ENCODE peak calls at places on chromosomes 2 and 18, in ten cellular contexts. One of them, this sample, is unnamed.

GRCh38 chr2:44544991-44545390 is 183.2 kb downstream of the CAMKMT start:
- DNase-seq in activated CD8-positive, alpha-beta T cell treated with anti-CD3 and anti-CD28 coated beads, Interleukin-2, amount 10 ng/mL, durations not matched to agents 7 days and 5 days: no peak
- DNase-seq in HTR-8/SVneo: no peak
- DNase-seq in iris pigment epithelial cell: no peak
- DNase-seq in uterus: no peak
- DNase-seq in fibroblast of mammary gland: no peak
- DNase-seq in T-helper 9 cell: no peak
- DNase-seq in Kasumi-1: no peak
- DNase-seq in heart left ventricle: no peak
- DNase-seq in CD8-positive, alpha-beta T cell: no peak
- DNase-seq in this sample: no peak

GRCh38 chr2:15811367-15811766 is 129.0 kb upstream of the MYCN start:
- DNase-seq in activated CD8-positive, alpha-beta T cell treated with anti-CD3 and anti-CD28 coated beads, Interleukin-2, amount 10 ng/mL, durations not matched to agents 7 days and 5 days: no peak
- DNase-seq in HTR-8/SVneo: peak; percentile 20
- DNase-seq in iris pigment epithelial cell: peak; percentile 8
- DNase-seq in uterus: no peak
- DNase-seq in fibroblast of mammary gland: no peak
- DNase-seq in T-helper 9 cell: no peak
- DNase-seq in Kasumi-1: no peak
- DNase-seq in heart left ventricle: no peak
- DNase-seq in CD8-positive, alpha-beta T cell: no peak
- DNase-seq in this sample: no peak

GRCh38 chr2:80363330-80363729 is 58.8 kb upstream of the LRRTM1 start:
- DNase-seq in activated CD8-positive, alpha-beta T cell treated with anti-CD3 and anti-CD28 coated beads, Interleukin-2, amount 10 ng/mL, durations not matched to agents 7 days and 5 days: no peak
- DNase-seq in HTR-8/SVneo: no peak
- DNase-seq in iris pigment epithelial cell: no peak
- DNase-seq in uterus: no peak
- DNase-seq in fibroblast of mammary gland: no peak
- DNase-seq in T-helper 9 cell: no peak
- DNase-seq in Kasumi-1: no peak
- DNase-seq in heart left ventricle: no peak
- DNase-seq in CD8-positive, alpha-beta T cell: no peak
- DNase-seq in this sample: no peak

GRCh38 chr18:22032392-22032961 is 136.9 kb upstream of the GATA6 start:
- DNase-seq in activated CD8-positive, alpha-beta T cell treated with anti-CD3 and anti-CD28 coated beads, Interleukin-2, amount 10 ng/mL, durations not matched to agents 7 days and 5 days: no peak
- DNase-seq in HTR-8/SVneo: peak; percentile 80
- DNase-seq in iris pigment epithelial cell: peak; percentile 95
- DNase-seq in uterus: peak; percentile 46
- DNase-seq in fibroblast of mammary gland: peak; percentile 95
- DNase-seq in T-helper 9 cell: no peak
- DNase-seq in Kasumi-1: no peak
- DNase-seq in heart left ventricle: no peak
- DNase-seq in CD8-positive, alpha-beta T cell: no peak
- DNase-seq in this sample: no peak

GRCh38 chr2:96694816-96695455 is 44.9 kb downstream of the LMAN2L start:
- DNase-seq in activated CD8-positive, alpha-beta T cell treated with anti-CD3 and anti-CD28 coated beads, Interleukin-2, amount 10 ng/mL, durations not matched to agents 7 days and 5 days: no peak
- DNase-seq in HTR-8/SVneo: no peak
- DNase-seq in iris pigment epithelial cell: no peak
- DNase-seq in uterus: no peak
- DNase-seq in fibroblast of mammary gland: no peak
- DNase-seq in T-helper 9 cell: no peak
- DNase-seq in Kasumi-1: no peak
- DNase-seq in heart left ventricle: no peak
- DNase-seq in CD8-positive, alpha-beta T cell: no peak
- DNase-seq in this sample: no peak

GRCh38 chr2:85308951-85309555 is 18.7 kb downstream of the TGOLN2 start:
- DNase-seq in activated CD8-positive, alpha-beta T cell treated with anti-CD3 and anti-CD28 coated beads, Interleukin-2, amount 10 ng/mL, durations not matched to agents 7 days and 5 days: no peak
- DNase-seq in HTR-8/SVneo: no peak
- DNase-seq in iris pigment epithelial cell: no peak
- DNase-seq in uterus: peak; percentile 83
- DNase-seq in fibroblast of mammary gland: peak; percentile 63
- DNase-seq in T-helper 9 cell: no peak
- DNase-seq in Kasumi-1: no peak
- DNase-seq in heart left ventricle: peak; percentile 76
- DNase-seq in CD8-positive, alpha-beta T cell: no peak
- DNase-seq in this sample: no peak

GRCh38 chr2:233098615-233099014 is 38.5 kb downstream of the INPP5D start:
- DNase-seq in activated CD8-positive, alpha-beta T cell treated with anti-CD3 and anti-CD28 coated beads, Interleukin-2, amount 10 ng/mL, durations not matched to agents 7 days and 5 days: no peak
- DNase-seq in HTR-8/SVneo: peak; percentile 21
- DNase-seq in iris pigment epithelial cell: no peak
- DNase-seq in uterus: no peak
- DNase-seq in fibroblast of mammary gland: peak; percentile 14
- DNase-seq in T-helper 9 cell: no peak
- DNase-seq in Kasumi-1: no peak
- DNase-seq in heart left ventricle: no peak
- DNase-seq in CD8-positive, alpha-beta T cell: no peak
- DNase-seq in this sample: no peak

GRCh38 chr2:233489666-233490065 is 76.9 kb downstream of the USP40 start:
- DNase-seq in activated CD8-positive, alpha-beta T cell treated with anti-CD3 and anti-CD28 coated beads, Interleukin-2, amount 10 ng/mL, durations not matched to agents 7 days and 5 days: no peak
- DNase-seq in HTR-8/SVneo: no peak
- DNase-seq in iris pigment epithelial cell: peak; percentile 90
- DNase-seq in uterus: no peak
- DNase-seq in fibroblast of mammary gland: peak; percentile 54
- DNase-seq in T-helper 9 cell: no peak
- DNase-seq in Kasumi-1: no peak
- DNase-seq in heart left ventricle: no peak
- DNase-seq in CD8-positive, alpha-beta T cell: no peak
- DNase-seq in this sample: no peak

GRCh38 chr2:16973586-16974274 is 308.1 kb upstream of the CYRIA start:
- DNase-seq in activated CD8-positive, alpha-beta T cell treated with anti-CD3 and anti-CD28 coated beads, Interleukin-2, amount 10 ng/mL, durations not matched to agents 7 days and 5 days: no peak
- DNase-seq in HTR-8/SVneo: no peak
- DNase-seq in iris pigment epithelial cell: peak; percentile 53
- DNase-seq in uterus: no peak
- DNase-seq in fibroblast of mammary gland: peak; percentile 16
- DNase-seq in T-helper 9 cell: no peak
- DNase-seq in Kasumi-1: no peak
- DNase-seq in heart left ventricle: no peak
- DNase-seq in CD8-positive, alpha-beta T cell: no peak
- DNase-seq in this sample: no peak

GRCh38 chr2:15768142-15769088 is 171.9 kb upstream of the MYCN start:
- DNase-seq in activated CD8-positive, alpha-beta T cell treated with anti-CD3 and anti-CD28 coated beads, Interleukin-2, amount 10 ng/mL, durations not matched to agents 7 days and 5 days: no peak
- DNase-seq in HTR-8/SVneo: no peak
- DNase-seq in iris pigment epithelial cell: no peak
- DNase-seq in uterus: no peak
- DNase-seq in fibroblast of mammary gland: no peak
- DNase-seq in T-helper 9 cell: no peak
- DNase-seq in Kasumi-1: no peak
- DNase-seq in heart left ventricle: no peak
- DNase-seq in CD8-positive, alpha-beta T cell: no peak
- DNase-seq in this sample: no peak

GRCh38 chr2:161981016-161981415 is 93.0 kb downstream of the DPP4 start:
- DNase-seq in activated CD8-positive, alpha-beta T cell treated with anti-CD3 and anti-CD28 coated beads, Interleukin-2, amount 10 ng/mL, durations not matched to agents 7 days and 5 days: no peak
- DNase-seq in HTR-8/SVneo: no peak
- DNase-seq in iris pigment epithelial cell: no peak
- DNase-seq in uterus: no peak
- DNase-seq in fibroblast of mammary gland: peak; percentile 37
- DNase-seq in T-helper 9 cell: no peak
- DNase-seq in Kasumi-1: no peak
- DNase-seq in heart left ventricle: no peak
- DNase-seq in CD8-positive, alpha-beta T cell: no peak
- DNase-seq in this sample: no peak

GRCh38 chr2:137205324-137205723 is 440.0 kb downstream of the THSD7B start:
- DNase-seq in activated CD8-positive, alpha-beta T cell treated with anti-CD3 and anti-CD28 coated beads, Interleukin-2, amount 10 ng/mL, durations not matched to agents 7 days and 5 days: no peak
- DNase-seq in HTR-8/SVneo: no peak
- DNase-seq in iris pigment epithelial cell: no peak
- DNase-seq in uterus: no peak
- DNase-seq in fibroblast of mammary gland: no peak
- DNase-seq in T-helper 9 cell: no peak
- DNase-seq in Kasumi-1: no peak
- DNase-seq in heart left ventricle: no peak
- DNase-seq in CD8-positive, alpha-beta T cell: no peak
- DNase-seq in this sample: no peak

GRCh38 chr2:170455617-170456426 is 259.3 kb upstream of the SP5 start:
- DNase-seq in activated CD8-positive, alpha-beta T cell treated with anti-CD3 and anti-CD28 coated beads, Interleukin-2, amount 10 ng/mL, durations not matched to agents 7 days and 5 days: no peak
- DNase-seq in HTR-8/SVneo: no peak
- DNase-seq in iris pigment epithelial cell: no peak
- DNase-seq in uterus: no peak
- DNase-seq in fibroblast of mammary gland: no peak
- DNase-seq in T-helper 9 cell: no peak
- DNase-seq in Kasumi-1: no peak
- DNase-seq in heart left ventricle: no peak
- DNase-seq in CD8-positive, alpha-beta T cell: no peak
- DNase-seq in this sample: no peak

GRCh38 chr2:14601070-14601770 is 31.3 kb upstream of the LRATD1 start:
- DNase-seq in activated CD8-positive, alpha-beta T cell treated with anti-CD3 and anti-CD28 coated beads, Interleukin-2, amount 10 ng/mL, durations not matched to agents 7 days and 5 days: no peak
- DNase-seq in HTR-8/SVneo: no peak
- DNase-seq in iris pigment epithelial cell: peak; percentile 7
- DNase-seq in uterus: no peak
- DNase-seq in fibroblast of mammary gland: peak; percentile 13
- DNase-seq in T-helper 9 cell: no peak
- DNase-seq in Kasumi-1: peak; percentile 3
- DNase-seq in heart left ventricle: no peak
- DNase-seq in CD8-positive, alpha-beta T cell: no peak
- DNase-seq in this sample: no peak

GRCh38 chr18:65852273-65852672 is 101.5 kb downstream of the CDH7 start:
- DNase-seq in activated CD8-positive, alpha-beta T cell treated with anti-CD3 and anti-CD28 coated beads, Interleukin-2, amount 10 ng/mL, durations not matched to agents 7 days and 5 days: no peak
- DNase-seq in HTR-8/SVneo: no peak
- DNase-seq in iris pigment epithelial cell: no peak
- DNase-seq in uterus: no peak
- DNase-seq in fibroblast of mammary gland: no peak
- DNase-seq in T-helper 9 cell: no peak
- DNase-seq in Kasumi-1: no peak
- DNase-seq in heart left ventricle: no peak
- DNase-seq in CD8-positive, alpha-beta T cell: no peak
- DNase-seq in this sample: no peak

GRCh38 chr2:120979921-120980320 is 244.3 kb downstream of the GLI2 start:
- DNase-seq in activated CD8-positive, alpha-beta T cell treated with anti-CD3 and anti-CD28 coated beads, Interleukin-2, amount 10 ng/mL, durations not matched to agents 7 days and 5 days: no peak
- DNase-seq in HTR-8/SVneo: no peak
- DNase-seq in iris pigment epithelial cell: no peak
- DNase-seq in uterus: no peak
- DNase-seq in fibroblast of mammary gland: no peak
- DNase-seq in T-helper 9 cell: no peak
- DNase-seq in Kasumi-1: no peak
- DNase-seq in heart left ventricle: no peak
- DNase-seq in CD8-positive, alpha-beta T cell: no peak
- DNase-seq in this sample: no peak

GRCh38 chr18:67771271-67771670 is 254.8 kb upstream of the DSEL start:
- DNase-seq in activated CD8-positive, alpha-beta T cell treated with anti-CD3 and anti-CD28 coated beads, Interleukin-2, amount 10 ng/mL, durations not matched to agents 7 days and 5 days: no peak
- DNase-seq in HTR-8/SVneo: peak; percentile 6
- DNase-seq in iris pigment epithelial cell: peak; percentile 84
- DNase-seq in uterus: no peak
- DNase-seq in fibroblast of mammary gland: peak; percentile 60
- DNase-seq in T-helper 9 cell: no peak
- DNase-seq in Kasumi-1: no peak
- DNase-seq in heart left ventricle: no peak
- DNase-seq in CD8-positive, alpha-beta T cell: no peak
- DNase-seq in this sample: no peak